ENCODE peak calls at places on chromosomes 3 and 15, in six cellular contexts. T is IMR-90, C is hepatocyte, Z is PC-3, Q is astrocyte, L is OCI-LY7. I is an unnamed sample.

GRCh38 chr3:189195302-189195701 is 23.5 kb downstream of the TPRG1 start:
- DNase-seq in C (no peak), T (no peak), Z (no peak), L (peak; percentile 9), Q (peak; percentile 16), I (no peak)

GRCh38 chr15:101024111-101024695 is 105.0 kb downstream of the LRRK1 start:
- DNase-seq in Q (peak; percentile 81), L (no peak), Z (no peak), T (peak; percentile 96), C (peak; percentile 42), I (peak; percentile 67)

GRCh38 chr15:68817304-68818087 is 3.2 kb downstream of the ANP32A start:
- DNase-seq in L (peak; percentile 89), Q (peak; percentile 45), C (peak; percentile 86), Z (peak; percentile 49), T (peak; percentile 58), I (peak; percentile 93)

GRCh38 chr3:195847061-195847950 is 35.6 kb upstream of the MUC4 start:
- DNase-seq in Z (peak; percentile 55), L (no peak), T (peak; percentile 26), C (peak; percentile 58), Q (peak; percentile 66), I (peak; percentile 90)

GRCh38 chr3:183764854-183765731 is 60.3 kb downstream of the MAP6D1 start:
- DNase-seq in T (peak; percentile 77), Z (peak; percentile 44), C (peak; percentile 65), L (peak; percentile 18), Q (peak; percentile 94), I (peak; percentile 86)

GRCh38 chr3:161475905-161476304 is 20.7 kb upstream of the OTOL1 start:
- DNase-seq in T (peak; percentile 18), C (peak; percentile 26), Q (peak; percentile 37), Z (peak; percentile 77), L (no peak), I (peak; percentile 35)

GRCh38 chr3:99639579-99639978 is 1.2 kb downstream of the COL8A1 start:
- DNase-seq in Z (no peak), Q (no peak), C (no peak), T (peak; percentile 35), L (no peak), I (no peak)

GRCh38 chr3:32794487-32795308 is 23.1 kb upstream of the TRIM71 start:
- DNase-seq in C (peak; percentile 79), Q (peak; percentile 35), Z (peak; percentile 84), T (peak; percentile 64), L (no peak), I (peak; percentile 51)

GRCh38 chr3:188772886-188773285 is 398.9 kb upstream of the TPRG1 start:
- DNase-seq in Q (peak; percentile 93), L (no peak), Z (peak; percentile 64), T (peak; percentile 97), C (peak; percentile 37), I (peak; percentile 90)

GRCh38 chr3:440826-441225 is 244.3 kb downstream of the CHL1 start:
- DNase-seq in C (no peak), L (no peak), Z (no peak), Q (no peak), T (no peak), I (no peak)

GRCh38 chr3:196868297-196868661 is 559 bp downstream of the SENP5 start:
- DNase-seq in Z (peak; percentile 10), Q (peak; percentile 22), L (peak; percentile 23), T (peak; percentile 9), C (peak; percentile 63), I (peak; percentile 69)

GRCh38 chr3:85255954-85256353 is 297.2 kb downstream of the CADM2 start:
- DNase-seq in Z (no peak), C (no peak), L (no peak), T (peak; percentile 40), Q (no peak), I (no peak)

GRCh38 chr3:102092617-102093466 is 243.5 kb downstream of the NFKBIZ start:
- DNase-seq in C (no peak), T (peak; percentile 67), L (no peak), Q (peak; percentile 87), Z (peak; percentile 40), I (no peak)

DNA sequence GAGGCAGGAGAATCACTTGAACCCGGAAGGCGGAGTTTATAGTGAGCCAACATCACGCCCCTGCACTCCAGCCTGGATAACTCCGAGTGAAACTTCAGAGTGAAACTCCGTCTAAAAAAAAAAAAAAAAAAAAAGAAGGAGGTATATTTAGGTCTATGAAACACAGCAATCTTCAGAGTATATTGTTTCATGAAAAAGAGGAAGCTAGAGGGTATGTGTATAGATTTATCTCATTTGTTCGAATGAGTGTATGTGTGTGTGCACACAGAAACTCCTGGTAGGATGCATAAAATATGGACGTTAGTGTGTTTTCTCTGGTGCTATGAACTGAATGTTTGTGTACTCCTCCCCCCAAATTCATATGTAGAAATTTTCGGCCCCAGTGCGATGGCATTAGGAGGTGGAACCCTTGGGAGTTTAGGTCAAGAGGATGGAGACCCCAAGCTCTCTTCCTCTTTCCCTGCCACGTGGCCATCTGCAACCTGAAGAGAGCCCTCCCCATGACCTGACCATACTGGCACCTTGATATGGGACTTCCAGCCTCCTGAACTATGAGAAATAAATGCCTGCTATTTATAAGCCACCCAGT is 98.6 kb upstream of the KLF13 start:
- DNase-seq in Z (no peak), C (no peak), L (peak; percentile 60), T (no peak), Q (no peak), I (no peak)
- H2AFZ ChIP-seq in Z (no peak overlapping the region), C (no peak overlapping the region), L (no peak overlapping the region), T (no peak overlapping the region), Q (no peak overlapping the region), I (no peak overlapping the region)

GRCh38 chr3:119628816-119629445 is 31.2 kb downstream of the PLA1A start:
- DNase-seq in C (no peak), T (no peak), Q (peak; percentile 63), L (no peak), Z (peak; percentile 57), I (peak; percentile 43)
- H3K4me1 ChIP-seq in C (no peaks in the 10 kb centered on the region), T (peaks cover 10% of the 10 kb centered on the region), Q (peaks cover 10% of the 10 kb centered on the region), L (no peaks in the 10 kb centered on the region), Z (peaks cover 34% of the 10 kb centered on the region), I (peaks cover 36% of the 10 kb centered on the region)

DNA sequence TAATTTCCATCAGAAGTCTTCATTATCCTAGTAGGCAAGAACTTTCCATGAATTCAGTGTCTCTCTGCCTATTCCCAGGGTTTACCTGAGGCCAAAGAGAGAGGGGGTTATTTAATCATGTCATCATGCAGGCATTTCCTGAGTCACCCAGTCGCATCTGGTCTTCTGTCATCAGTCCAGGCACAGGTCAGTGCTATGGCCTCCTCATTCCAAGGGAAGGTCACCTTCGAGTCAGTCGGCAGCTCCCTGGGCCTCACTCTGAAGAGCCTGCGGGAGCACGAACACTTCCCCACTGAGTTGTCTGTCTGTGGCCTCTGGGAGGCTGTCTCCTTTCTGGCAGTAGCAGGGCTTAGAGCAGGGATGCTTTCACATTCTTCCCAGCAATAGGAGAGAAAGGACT is 26.2 kb upstream of the LRTM1 start:
- DNase-seq in Q (peak; percentile 94), T (peak; percentile 92), C (peak; percentile 56), Z (peak; percentile 53), L (no peak), I (peak; percentile 66)
- H2AFZ ChIP-seq in Q (no peak overlapping the region), T (peak overlapping the region; percentile 72), C (no peak overlapping the region), Z (no peak overlapping the region), L (no peak overlapping the region), I (peak overlapping the region; percentile 61)

DNA sequence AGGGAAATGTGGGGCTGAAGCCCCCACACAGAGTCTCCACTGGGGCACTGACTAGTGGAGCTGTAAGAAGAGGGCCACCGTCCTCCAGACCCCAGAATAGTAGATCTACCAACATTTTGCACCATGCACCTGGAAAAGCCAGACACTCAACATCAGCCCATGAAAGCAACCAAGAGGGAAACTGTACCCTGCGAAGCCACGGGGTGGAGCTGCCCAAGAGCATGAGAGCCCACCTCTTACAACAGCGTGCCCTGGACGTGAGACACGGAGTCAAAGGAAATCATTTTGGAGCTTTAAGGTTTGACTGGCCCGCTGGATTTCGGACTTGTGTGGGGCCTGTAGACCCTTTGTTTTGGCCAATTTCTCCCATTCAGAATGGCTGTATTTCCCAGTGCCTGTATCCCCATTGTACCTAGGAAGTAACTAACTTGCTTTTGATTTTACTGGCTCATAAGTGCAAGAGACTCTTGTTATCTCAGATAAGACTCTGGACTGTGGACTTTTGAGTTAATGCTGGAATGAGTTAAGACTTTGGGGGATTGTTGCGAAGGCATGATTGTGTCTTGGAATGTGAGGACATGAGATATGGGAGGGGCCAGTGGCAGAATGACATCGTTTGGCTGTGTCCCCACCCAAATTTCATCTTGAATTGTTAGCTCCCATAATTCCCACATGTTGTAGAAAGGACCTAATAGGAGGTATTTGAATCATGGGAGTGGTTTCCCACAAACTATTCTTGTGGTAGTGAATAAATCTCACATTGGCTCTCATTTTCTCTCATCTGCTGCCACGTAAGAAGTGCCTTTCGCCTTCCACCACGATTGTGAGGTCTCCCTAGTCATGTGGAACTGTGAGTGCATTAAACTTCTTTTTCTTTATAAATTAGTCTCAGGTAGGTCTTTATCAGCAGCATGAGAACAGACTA is 105.8 kb downstream of the CBLB start:
- DNase-seq in L (no peak), C (peak; percentile 11), Q (peak; percentile 22), Z (no peak), T (no peak), I (no peak)
- H3K4me1 ChIP-seq in L (peaks cover 9% of the 10 kb centered on the region), C (no peaks in the 10 kb centered on the region), Q (no peaks in the 10 kb centered on the region), Z (no peaks in the 10 kb centered on the region), T (no peaks in the 10 kb centered on the region), I (no peaks in the 10 kb centered on the region)

DNA sequence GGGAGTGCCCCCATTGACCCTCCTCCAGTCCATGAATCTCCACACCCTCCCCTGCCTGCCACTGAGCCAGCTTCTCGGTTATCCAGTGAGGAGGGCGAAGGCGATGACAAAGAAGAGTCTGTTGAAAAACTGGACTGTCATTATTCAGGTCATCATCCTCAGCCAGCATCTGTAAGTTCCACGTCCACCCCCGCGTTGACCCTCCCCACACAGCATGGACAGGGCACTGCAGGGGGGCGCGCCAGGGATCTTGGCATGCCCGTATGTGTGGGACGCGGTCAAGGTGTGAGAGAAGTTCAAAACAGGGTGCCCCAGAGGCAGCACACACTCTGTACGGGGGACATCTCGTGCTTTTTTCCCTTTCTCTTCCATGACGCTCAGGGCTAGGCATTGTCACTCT is 33.1 kb downstream of the PSMD6 start:
- DNase-seq in L (no peak), Z (no peak), T (no peak), Q (no peak), C (no peak), I (no peak)
- H2AFZ ChIP-seq in L (no peak overlapping the region), Z (no peak overlapping the region), T (no peak overlapping the region), Q (no peak overlapping the region), C (no peak overlapping the region), I (no peak overlapping the region)

I was measured in osteoblast.